ENCODE peak calls at places on chromosomes 11 and 22, in four cellular contexts. R is T1000; Y is NCI-H510A treated with DMSO at 0.1 percent for 48 hours; M is stimulated activated CD4-positive, alpha-beta T cell treated with anti-CD3 and anti-CD28 coated beads, Interleukin-1b, Interleukin-23, amount 100 ng/mL, for 24 hours. C is an unnamed sample.

GRCh38 chr11:66479741-66480115 is 506 bp upstream of the DPP3 start:
- DNase-seq in Y (peak), M (no peak), R (no peak), C (no peak)

GRCh38 chr11:46049325-46049860 is 71.9 kb downstream of the PHF21A start:
- DNase-seq in R (no peak), Y (no peak), M (no peak), C (no peak)

GRCh38 chr22:33577862-33578411 is 342.3 kb downstream of the LARGE1 start:
- DNase-seq in R (no peak), Y (no peak), M (no peak), C (no peak)

GRCh38 chr11:312092-312816 is 1.6 kb upstream of the IFITM1 start:
- DNase-seq in M (no peak), R (no peak), Y (no peak), C (no peak)

GRCh38 chr11:23226331-23226909 is 366.1 kb upstream of the CCDC179 start:
- DNase-seq in R (no peak), M (no peak), Y (no peak), C (no peak)

GRCh38 chr11:1919428-1920127 is at the start of gene TNNT3:
- DNase-seq in M (no peak), Y (no peak), R (no peak), C (no peak)

GRCh38 chr22:36594569-36594968 is 65.6 kb upstream of the EIF3D start:
- DNase-seq in M (no peak), R (no peak), Y (no peak), C (no peak)

GRCh38 chr11:126310229-126310991 is 6.5 kb downstream of the DCPS start:
- DNase-seq in R (peak), M (no peak), Y (peak), C (peak)

GRCh38 chr22:30249049-30250038 is 2.8 kb upstream of the LIF start:
- DNase-seq in R (no peak), M (no peak), Y (no peak), C (no peak)

GRCh38 chr11:76033699-76034098 is 172.6 kb downstream of the WNT11 start:
- DNase-seq in R (no peak), M (no peak), Y (no peak), C (no peak)

GRCh38 chr11:134385774-134386565 is 26.1 kb downstream of the B3GAT1 start:
- DNase-seq in R (no peak), Y (peak), M (no peak), C (no peak)

GRCh38 chr22:31238057-31238456 is 26.0 kb downstream of the LIMK2 start:
- DNase-seq in R (no peak), Y (no peak), M (no peak), C (no peak)

GRCh38 chr11:1090600-1091331 is 16.1 kb downstream of the MUC2 start:
- DNase-seq in M (no peak), Y (no peak), R (no peak), C (no peak)

C was measured in iPS DF 6.9.